ENCODE peak calls at places on chromosomes 4 and X, in nine cellular contexts. R is EL; D is AG08396; Y is aorta; T is lower leg skin; F is CD4-positive, alpha-beta T cell; S is fibroblast of pulmonary artery; L is psoas muscle; K is GM20000. Q is an unnamed sample.

GRCh38 chr4:87965501-87965975 is 10.0 kb upstream of the SPP1 start:
- DNase-seq in S (no peak), L (no peak), T (no peak), F (no peak), R (no peak), K (no peak), D (no peak), Y (no peak), Q (no peak)

GRCh38 chr4:4394644-4395043 is 7.7 kb downstream of the NSG1 start:
- DNase-seq in Y (no peak), D (no peak), T (no peak), K (no peak), S (peak), L (no peak), R (peak), F (no peak), Q (peak)

GRCh38 chr4:175656615-175657014 is 155.4 kb downstream of the GPM6A start:
- DNase-seq in Y (no peak), K (no peak), F (no peak), T (no peak), L (no peak), D (no peak), S (no peak), R (no peak), Q (no peak)

GRCh38 chr4:74608151-74608949 is 163.4 kb downstream of the AREG start:
- DNase-seq in D (peak), R (peak), Y (no peak), S (peak), L (no peak), F (no peak), K (no peak), T (no peak), Q (peak)

GRCh38 chr4:1509366-1509765 is 103.1 kb upstream of the NKX1-1 start:
- DNase-seq in K (no peak), S (no peak), R (no peak), F (no peak), L (peak), T (no peak), Y (no peak), D (no peak), Q (no peak)

GRCh38 chr4:88027611-88028608 is 20.5 kb downstream of the PKD2 start:
- DNase-seq in Y (no peak), K (no peak), D (peak), L (no peak), T (no peak), R (peak), S (peak), F (no peak), Q (peak)

GRCh38 chrX:108699368-108699767 is 37.0 kb downstream of the IRS4 start:
- DNase-seq in D (peak), L (no peak), T (no peak), Y (no peak), K (peak), R (peak), S (peak), F (no peak), Q (peak)

GRCh38 chr4:10074767-10075105 is 41.9 kb downstream of the WDR1 start:
- DNase-seq in Y (no peak), K (peak), F (no peak), D (peak), R (peak), L (no peak), T (peak), S (peak), Q (peak)

GRCh38 chr4:123856689-123857545 is 460.3 kb downstream of the SPRY1 start:
- DNase-seq in D (peak), T (no peak), L (peak), K (no peak), Y (peak), S (peak), R (peak), F (no peak), Q (peak)

GRCh38 chr4:3661989-3662388 is 104.2 kb upstream of the ADRA2C start:
- DNase-seq in Y (no peak), K (no peak), T (no peak), S (no peak), R (no peak), D (no peak), F (no peak), L (no peak), Q (no peak)

GRCh38 chrX:81121513-81122363 is 80.0 kb downstream of the HMGN5 start:
- DNase-seq in R (peak), S (peak), L (peak), Y (peak), T (peak), K (peak), D (peak), F (peak), Q (peak)

GRCh38 chrX:17635231-17635630 is 102.1 kb upstream of the SCML1 start:
- DNase-seq in F (no peak), K (no peak), D (no peak), R (no peak), Y (no peak), L (no peak), T (no peak), S (peak), Q (peak)

GRCh38 chr4:91758487-91758886 is 545.3 kb upstream of the GRID2 start:
- DNase-seq in S (peak), D (no peak), R (no peak), K (no peak), Y (no peak), T (no peak), L (no peak), F (no peak), Q (no peak)

GRCh38 chrX:19462231-19462630 is 53.1 kb downstream of the MAP3K15 start:
- DNase-seq in F (no peak), T (no peak), K (no peak), L (no peak), S (no peak), D (no peak), R (no peak), Y (no peak), Q (no peak)

GRCh38 chr4:74675673-74676279 is 118.5 kb downstream of the BTC start:
- DNase-seq in K (peak), F (no peak), Y (no peak), R (peak), S (peak), L (no peak), D (peak), T (no peak), Q (peak)

GRCh38 chr4:1370321-1371124 is 23.5 kb downstream of the UVSSA start:
- DNase-seq in Y (peak), D (no peak), R (no peak), F (no peak), T (peak), L (peak), S (no peak), K (no peak), Q (no peak)

GRCh38 chr4:3010577-3010976 is 47.2 kb downstream of the GRK4 start:
- DNase-seq in F (no peak), Y (no peak), R (peak), D (no peak), T (no peak), K (no peak), S (no peak), L (no peak), Q (no peak)

GRCh38 chr4:140156529-140157171 is 2.7 kb upstream of the MAML3 start:
- DNase-seq in T (no peak), L (no peak), K (peak), F (no peak), Y (no peak), R (no peak), S (no peak), D (no peak), Q (no peak)